ENCODE peak calls at places on chromosomes 13 and 19, in six cellular contexts. N is thoracic aorta, C is left ventricle myocardium inferior, H is dorsolateral prefrontal cortex, Z is mucosa of descending colon, W is heart left ventricle. R is an unnamed sample.

GRCh38 chr13:61592489-61592888 is 176.8 kb upstream of the PCDH20 start:
- DNase-seq in N (no peak), C (no peak), H (no peak), Z (no peak), W (no peak), R (no peak)

GRCh38 chr13:114140131-114140908 is 7.9 kb upstream of the RASA3 start:
- DNase-seq in N (no peak), C (no peak), H (no peak), Z (peak), W (no peak), R (no peak)

GRCh38 chr19:33736787-33737186 is 59.9 kb upstream of the KCTD15 start:
- DNase-seq in N (no peak), C (no peak), H (no peak), Z (no peak), W (no peak), R (no peak)

GRCh38 chr19:40165362-40165937 is 25.8 kb upstream of the MAP3K10 start:
- DNase-seq in N (no peak), C (peak), H (no peak), Z (no peak), W (peak), R (no peak)

GRCh38 chr13:106337096-106337495 is 198.4 kb downstream of the EFNB2 start:
- DNase-seq in N (no peak), C (no peak), H (no peak), Z (no peak), W (no peak), R (no peak)

GRCh38 chr13:112056284-112056727 is 10.6 kb upstream of the SOX1 start:
- DNase-seq in N (no peak), C (no peak), H (no peak), Z (no peak), W (no peak), R (no peak)

GRCh38 chr13:63938851-63939250 is 2523.2 kb upstream of the PCDH20 start:
- DNase-seq in N (no peak), C (no peak), H (no peak), Z (no peak), W (no peak), R (peak)

GRCh38 chr13:97234236-97234635 is 12.1 kb downstream of the MBNL2 start:
- DNase-seq in N (no peak), C (no peak), H (no peak), Z (peak), W (no peak), R (no peak)

GRCh38 chr19:39074205-39074692 is 9.9 kb upstream of the ACP7 start:
- DNase-seq in N (no peak), C (no peak), H (no peak), Z (no peak), W (no peak), R (no peak)

GRCh38 chr13:107124129-107124718 is 556.3 kb upstream of the ARGLU1 start:
- DNase-seq in N (no peak), C (no peak), H (no peak), Z (no peak), W (no peak), R (peak)

GRCh38 chr13:28735481-28736029 is 16.8 kb upstream of the SLC46A3 start:
- DNase-seq in N (no peak), C (no peak), H (no peak), Z (no peak), W (no peak), R (no peak)

GRCh38 chr19:1244693-1245451 is 3.3 kb downstream of the ATP5F1D start:
- DNase-seq in N (no peak), C (peak), H (peak), Z (peak), W (peak), R (no peak)
- H3K4me3 ChIP-seq in N (peak), C (peak), H (no peak), Z (no peak), W (peak), R (peak)

GRCh38 chr19:48900477-48901452 is 653 bp downstream of the NUCB1 start:
- DNase-seq in N (no peak), C (no peak), H (no peak), Z (peak), W (no peak), R (peak)

GRCh38 chr19:48895226-48895625 is 3.3 kb downstream of the TULP2 start:
- DNase-seq in N (no peak), C (no peak), H (no peak), Z (no peak), W (no peak), R (no peak)

GRCh38 chr19:48897181-48897580 is 1.4 kb downstream of the TULP2 start:
- DNase-seq in N (no peak), C (no peak), H (no peak), Z (no peak), W (no peak), R (no peak)

GRCh38 chr19:48896191-48896720 is 2.3 kb downstream of the TULP2 start:
- DNase-seq in N (no peak), C (peak), H (peak), Z (peak), W (peak), R (no peak)

DNA sequence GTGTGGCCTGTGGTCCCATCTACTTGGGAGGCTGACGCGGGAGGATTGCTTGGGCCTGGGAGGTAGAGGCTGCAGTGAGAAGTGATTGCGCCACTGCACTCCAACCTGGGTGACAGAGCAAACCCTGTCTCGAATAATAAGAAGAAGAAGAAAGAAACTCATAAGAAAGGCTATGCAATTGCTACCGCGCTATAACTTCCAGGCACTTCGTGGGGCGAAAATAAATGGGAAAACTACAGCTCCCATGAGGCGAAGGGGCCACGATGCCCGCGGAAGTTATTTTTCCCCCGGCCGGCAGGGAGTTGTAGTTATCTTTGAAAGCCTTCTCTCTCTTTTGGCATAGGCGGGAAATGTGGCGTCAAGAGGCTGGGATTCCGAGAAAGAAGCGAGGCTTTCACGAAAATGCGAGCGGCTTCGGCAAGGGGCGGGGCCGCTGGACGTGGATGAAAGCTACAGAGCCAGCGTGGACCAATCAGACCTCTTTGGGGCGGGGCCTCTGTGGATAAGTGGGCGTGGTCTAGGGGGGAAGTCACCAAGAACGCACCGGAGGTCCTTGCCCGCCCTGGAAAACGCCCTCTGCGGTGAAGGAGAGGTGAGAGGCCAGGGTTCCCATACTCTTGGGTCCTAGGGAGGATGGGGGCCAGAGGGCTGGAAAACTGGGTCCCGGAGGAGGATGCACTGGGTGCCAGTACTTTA is at the start of gene NUCB1:
- DNase-seq in N (peak), C (peak), H (peak), Z (peak), W (peak), R (peak)
- TF ChIP-seq CTCF in N (peak), C (peak), H (peak), Z (no peak), W (peak), R (no peak)

GRCh38 chr19:6482343-6482686 is 728 bp upstream of the DENND1C start:
- DNase-seq in N (no peak), C (no peak), H (no peak), Z (no peak), W (no peak), R (no peak)
- H3K4me3 ChIP-seq in N (no peak), C (no peak), H (no peak), Z (no peak), W (no peak), R (no peak)

GRCh38 chr13:102394158-102395053 is 7.4 kb downstream of the FGF14 start:
- DNase-seq in N (peak), C (peak), H (peak), Z (peak), W (peak), R (peak)
- TF ChIP-seq CTCF in N (no peak), C (peak), H (no peak), Z (no peak), W (peak), R (peak)

DNA sequence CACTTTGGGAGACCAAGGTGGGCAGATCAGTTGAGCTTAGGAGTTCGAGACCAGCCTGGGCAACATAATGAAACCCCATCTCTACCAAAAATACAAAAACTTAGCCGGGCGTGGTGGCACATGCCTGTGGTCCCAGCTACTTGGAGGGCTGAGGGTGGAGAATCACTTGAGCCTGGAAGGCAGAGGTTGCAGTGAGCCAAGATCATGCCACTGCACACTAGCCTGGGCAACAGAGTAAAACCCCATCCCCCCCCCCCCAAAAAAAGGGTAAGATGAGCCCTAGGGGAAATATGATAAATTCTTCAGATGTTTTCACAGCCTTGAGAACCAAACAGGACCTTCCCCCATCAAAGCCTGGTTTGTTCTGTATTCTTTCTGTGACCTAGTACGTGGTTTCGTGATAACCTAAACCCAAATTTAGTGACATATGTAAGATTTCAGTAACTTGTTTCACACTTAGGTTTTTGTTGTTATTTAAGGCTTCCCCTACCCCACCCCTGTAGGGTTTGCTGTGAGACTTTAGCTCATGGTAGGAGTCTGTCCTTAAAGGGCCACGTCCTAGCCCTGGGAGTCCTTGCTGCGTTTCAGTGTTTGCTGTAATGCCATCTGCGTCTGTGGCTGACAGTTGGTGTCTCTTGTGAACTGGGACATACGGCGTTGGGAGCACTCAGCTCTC is 49.6 kb downstream of the MYO9B start:
- DNase-seq in N (no peak), C (no peak), H (no peak), Z (no peak), W (no peak), R (no peak)
- H3K4me3 ChIP-seq in N (peak), C (no peak), H (no peak), Z (no peak), W (no peak), R (no peak)

GRCh38 chr19:20359933-20360720 is 193.1 kb downstream of the ZNF486 start:
- DNase-seq in N (no peak), C (no peak), H (peak), Z (no peak), W (no peak), R (no peak)
- TF ChIP-seq CTCF in N (no peak), C (peak), H (peak), Z (no peak), W (peak), R (no peak)

GRCh38 chr19:45816236-45817009 is 1.3 kb upstream of the RSPH6A start:
- DNase-seq in N (no peak), C (no peak), H (no peak), Z (no peak), W (no peak), R (no peak)
- H3K4me3 ChIP-seq in N (no peak), C (peak), H (no peak), Z (no peak), W (peak), R (no peak)

DNA sequence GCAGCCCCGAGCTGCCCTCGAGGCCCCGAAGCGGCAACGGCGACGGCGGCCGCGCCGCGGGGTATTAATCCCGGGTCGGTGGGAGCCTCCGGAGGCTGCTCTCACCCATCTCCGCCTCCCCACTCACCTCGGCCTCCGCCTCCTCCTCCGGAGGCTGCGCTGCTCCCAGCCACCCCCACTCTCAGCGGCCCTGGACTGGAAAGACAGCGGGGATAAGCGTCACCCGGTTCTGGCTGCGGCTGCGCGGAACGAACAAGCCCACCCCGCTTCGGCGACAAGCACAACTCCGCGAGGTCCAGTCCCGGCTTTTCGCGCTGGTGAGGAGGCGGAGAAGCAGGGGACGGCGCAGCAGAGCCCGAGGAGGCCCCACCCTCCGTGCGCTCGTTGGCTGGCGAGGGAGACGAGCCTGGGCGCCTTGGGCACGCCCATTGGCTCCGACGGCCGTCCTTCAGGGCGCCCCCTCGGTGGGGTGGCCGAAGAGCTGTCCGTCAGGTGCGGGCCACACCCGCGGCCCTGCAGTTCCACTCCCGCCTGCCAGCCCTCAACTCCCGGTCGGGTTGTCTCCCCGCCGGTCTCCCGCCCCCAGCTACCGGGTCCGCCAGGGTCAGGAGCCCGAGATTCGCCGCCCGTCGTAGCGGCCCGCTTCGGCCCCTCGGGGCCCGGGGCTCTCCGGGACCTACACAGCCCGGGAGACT is at the start of gene ZMYM5:
- DNase-seq in N (peak), C (peak), H (peak), Z (peak), W (peak), R (peak)
- TF ChIP-seq CTCF in N (no peak), C (no peak), H (no peak), Z (no peak), W (no peak), R (no peak)

DNA sequence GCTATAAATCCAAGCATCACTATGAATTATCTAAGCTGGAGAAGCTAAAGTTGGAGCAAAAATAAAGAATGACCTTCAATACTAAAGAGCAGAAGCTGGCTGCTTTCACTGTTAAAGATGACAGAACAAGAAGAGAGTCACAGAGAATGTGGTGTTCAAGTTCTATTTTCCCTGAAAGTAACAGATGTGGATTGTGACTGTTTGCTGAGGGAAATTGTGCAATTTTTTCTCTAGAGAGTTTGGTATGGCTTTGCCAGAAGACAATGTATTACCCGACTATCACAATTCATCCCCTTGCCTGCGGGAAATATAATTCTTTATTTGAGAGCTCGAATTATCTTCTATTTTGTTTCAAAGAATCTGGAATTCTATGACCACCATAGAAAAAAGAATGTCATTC is 83.1 kb downstream of the TNFSF13B start:
- DNase-seq in N (no peak), C (no peak), H (no peak), Z (no peak), W (no peak), R (no peak)
- H3K4me3 ChIP-seq in N (no peak), C (no peak), H (no peak), Z (no peak), W (no peak), R (no peak)

R was measured in foreskin fibroblast.